ENCODE peak calls at places on chromosomes 7 and 10, in seven cellular contexts. One of them, this sample, is unnamed.
A peak's percentile ranks its signal among the peaks of the same experiment; 100 is the strongest.

GRCh38 chr10:34397324-34397723 is 417.8 kb downstream of the PARD3 start:
- DNase-seq in K562: no peak
- DNase-seq in H1: no peak
- DNase-seq in HCT116: no peak
- DNase-seq in SK-N-SH: no peak
- DNase-seq in GM12878: no peak
- DNase-seq in HepG2: no peak
- DNase-seq in this sample: no peak

GRCh38 chr10:46556515-46557318 is at the start of gene GPRIN2:
- DNase-seq in K562: no peak
- DNase-seq in H1: peak; percentile 67
- DNase-seq in HCT116: no peak
- DNase-seq in SK-N-SH: peak; percentile 82
- DNase-seq in GM12878: no peak
- DNase-seq in HepG2: no peak
- DNase-seq in this sample: no peak

GRCh38 chr7:3641556-3641955 is 340.5 kb downstream of the SDK1 start:
- DNase-seq in K562: no peak
- DNase-seq in H1: no peak
- DNase-seq in HCT116: no peak
- DNase-seq in SK-N-SH: no peak
- DNase-seq in GM12878: no peak
- DNase-seq in HepG2: no peak
- DNase-seq in this sample: no peak

GRCh38 chr7:122046402-122046801 is 97.6 kb downstream of the AASS start:
- DNase-seq in K562: no peak
- DNase-seq in H1: no peak
- DNase-seq in HCT116: no peak
- DNase-seq in SK-N-SH: no peak
- DNase-seq in GM12878: no peak
- DNase-seq in HepG2: no peak
- DNase-seq in this sample: no peak

GRCh38 chr7:116521046-116521664 is 3.7 kb upstream of the CAV1 start:
- DNase-seq in K562: no peak
- DNase-seq in H1: no peak
- DNase-seq in HCT116: no peak
- DNase-seq in SK-N-SH: no peak
- DNase-seq in GM12878: no peak
- DNase-seq in HepG2: no peak
- DNase-seq in this sample: no peak

GRCh38 chr10:63901228-63901627 is 380.0 kb downstream of the REEP3 start:
- DNase-seq in K562: peak; percentile 45
- DNase-seq in H1: no peak
- DNase-seq in HCT116: no peak
- DNase-seq in SK-N-SH: no peak
- DNase-seq in GM12878: no peak
- DNase-seq in HepG2: no peak
- DNase-seq in this sample: no peak

GRCh38 chr7:34165927-34166550 is 260.7 kb downstream of the BMPER start:
- DNase-seq in K562: peak; percentile 3
- DNase-seq in H1: no peak
- DNase-seq in HCT116: peak; percentile 7
- DNase-seq in SK-N-SH: peak; percentile 49
- DNase-seq in GM12878: no peak
- DNase-seq in HepG2: peak; percentile 25
- DNase-seq in this sample: peak; percentile 83

GRCh38 chr7:74312418-74313021 is 23.3 kb downstream of the CLIP2 start:
- DNase-seq in K562: no peak
- DNase-seq in H1: no peak
- DNase-seq in HCT116: peak; percentile 60
- DNase-seq in SK-N-SH: peak; percentile 30
- DNase-seq in GM12878: no peak
- DNase-seq in HepG2: no peak
- DNase-seq in this sample: peak; percentile 84

GRCh38 chr10:117590516-117590915 is 48.0 kb downstream of the EMX2 start:
- DNase-seq in K562: no peak
- DNase-seq in H1: no peak
- DNase-seq in HCT116: no peak
- DNase-seq in SK-N-SH: no peak
- DNase-seq in GM12878: no peak
- DNase-seq in HepG2: no peak
- DNase-seq in this sample: no peak

GRCh38 chr10:132206806-132207535 is 20.2 kb downstream of the DPYSL4 start:
- DNase-seq in K562: no peak
- DNase-seq in H1: no peak
- DNase-seq in HCT116: no peak
- DNase-seq in SK-N-SH: no peak
- DNase-seq in GM12878: no peak
- DNase-seq in HepG2: no peak
- DNase-seq in this sample: no peak

GRCh38 chr10:132140167-132140925 is 46.4 kb upstream of the DPYSL4 start:
- DNase-seq in K562: no peak
- DNase-seq in H1: no peak
- DNase-seq in HCT116: no peak
- DNase-seq in SK-N-SH: no peak
- DNase-seq in GM12878: no peak
- DNase-seq in HepG2: no peak
- DNase-seq in this sample: no peak

GRCh38 chr10:74113546-74113945 is 37.1 kb downstream of the AP3M1 start:
- DNase-seq in K562: no peak
- DNase-seq in H1: no peak
- DNase-seq in HCT116: no peak
- DNase-seq in SK-N-SH: peak; percentile 40
- DNase-seq in GM12878: no peak
- DNase-seq in HepG2: no peak
- DNase-seq in this sample: no peak

GRCh38 chr10:130970341-130971122 is 341.0 kb downstream of the TCERG1L start:
- DNase-seq in K562: no peak
- DNase-seq in H1: no peak
- DNase-seq in HCT116: no peak
- DNase-seq in SK-N-SH: no peak
- DNase-seq in GM12878: no peak
- DNase-seq in HepG2: no peak
- DNase-seq in this sample: no peak

GRCh38 chr10:1354776-1355435 is 298.7 kb downstream of the WDR37 start:
- DNase-seq in K562: no peak
- DNase-seq in H1: no peak
- DNase-seq in HCT116: no peak
- DNase-seq in SK-N-SH: no peak
- DNase-seq in GM12878: no peak
- DNase-seq in HepG2: no peak
- DNase-seq in this sample: no peak

GRCh38 chr10:126497672-126498071 is 109.4 kb upstream of the ADAM12 start:
- DNase-seq in K562: no peak
- DNase-seq in H1: no peak
- DNase-seq in HCT116: no peak
- DNase-seq in SK-N-SH: no peak
- DNase-seq in GM12878: no peak
- DNase-seq in HepG2: no peak
- DNase-seq in this sample: no peak

GRCh38 chr10:5665380-5666323 is 743 bp downstream of the ASB13 start:
- DNase-seq in K562: peak; percentile 33
- DNase-seq in H1: no peak
- DNase-seq in HCT116: no peak
- DNase-seq in SK-N-SH: peak; percentile 76
- DNase-seq in GM12878: no peak
- DNase-seq in HepG2: peak; percentile 28
- DNase-seq in this sample: peak; percentile 44

GRCh38 chr7:15864260-15864991 is 177.9 kb upstream of the MEOX2 start:
- DNase-seq in K562: no peak
- DNase-seq in H1: no peak
- DNase-seq in HCT116: no peak
- DNase-seq in SK-N-SH: no peak
- DNase-seq in GM12878: no peak
- DNase-seq in HepG2: no peak
- DNase-seq in this sample: no peak

GRCh38 chr10:113029055-113029440 is 79.0 kb downstream of the TCF7L2 start:
- DNase-seq in K562: no peak
- DNase-seq in H1: no peak
- DNase-seq in HCT116: no peak
- DNase-seq in SK-N-SH: no peak
- DNase-seq in GM12878: no peak
- DNase-seq in HepG2: no peak
- DNase-seq in this sample: no peak

GRCh38 chr10:121595806-121596667 is 2.2 kb downstream of the FGFR2 start:
- DNase-seq in K562: no peak
- DNase-seq in H1: no peak
- DNase-seq in HCT116: no peak
- DNase-seq in SK-N-SH: no peak
- DNase-seq in GM12878: no peak
- DNase-seq in HepG2: no peak
- DNase-seq in this sample: peak; percentile 30

GRCh38 chr7:6553460-6554044 is 2.3 kb upstream of the GRID2IP start:
- DNase-seq in K562: no peak
- DNase-seq in H1: no peak
- DNase-seq in HCT116: no peak
- DNase-seq in SK-N-SH: peak; percentile 52
- DNase-seq in GM12878: no peak
- DNase-seq in HepG2: no peak
- DNase-seq in this sample: no peak

GRCh38 chr10:14751576-14752330 is 22.9 kb downstream of the FAM107B start:
- DNase-seq in K562: no peak
- DNase-seq in H1: no peak
- DNase-seq in HCT116: no peak
- DNase-seq in SK-N-SH: no peak
- DNase-seq in GM12878: no peak
- DNase-seq in HepG2: no peak
- DNase-seq in this sample: no peak

GRCh38 chr7:64884913-64885370 is 18.1 kb upstream of the ZNF273 start:
- DNase-seq in K562: no peak
- DNase-seq in H1: no peak
- DNase-seq in HCT116: no peak
- DNase-seq in SK-N-SH: peak; percentile 9
- DNase-seq in GM12878: no peak
- DNase-seq in HepG2: no peak
- DNase-seq in this sample: no peak

GRCh38 chr7:30831936-30832335 is 60.7 kb downstream of the MINDY4 start:
- DNase-seq in K562: no peak
- DNase-seq in H1: no peak
- DNase-seq in HCT116: no peak
- DNase-seq in SK-N-SH: no peak
- DNase-seq in GM12878: no peak
- DNase-seq in HepG2: no peak
- DNase-seq in this sample: no peak

GRCh38 chr7:27295236-27295635 is 52.6 kb downstream of the EVX1 start:
- DNase-seq in K562: no peak
- DNase-seq in H1: no peak
- DNase-seq in HCT116: no peak
- DNase-seq in SK-N-SH: no peak
- DNase-seq in GM12878: no peak
- DNase-seq in HepG2: no peak
- DNase-seq in this sample: no peak
- TF ChIP-seq JUND in K562: no peak
- TF ChIP-seq JUND in H1: no peak
- TF ChIP-seq JUND in HCT116: no peak
- TF ChIP-seq JUND in SK-N-SH: no peak
- TF ChIP-seq JUND in GM12878: no peak
- TF ChIP-seq JUND in HepG2: no peak
- TF ChIP-seq JUND in this sample: no peak

GRCh38 chr10:124522903-124523260 is 61.3 kb downstream of the LHPP start:
- DNase-seq in K562: no peak
- DNase-seq in H1: no peak
- DNase-seq in HCT116: no peak
- DNase-seq in SK-N-SH: no peak
- DNase-seq in GM12878: no peak
- DNase-seq in HepG2: peak; percentile 46
- DNase-seq in this sample: no peak

GRCh38 chr10:124523301-124523871 is 61.8 kb downstream of the LHPP start:
- DNase-seq in K562: no peak
- DNase-seq in H1: no peak
- DNase-seq in HCT116: no peak
- DNase-seq in SK-N-SH: no peak
- DNase-seq in GM12878: no peak
- DNase-seq in HepG2: no peak
- DNase-seq in this sample: no peak

GRCh38 chr10:124520553-124521428 is 59.2 kb downstream of the LHPP start:
- DNase-seq in K562: no peak
- DNase-seq in H1: no peak
- DNase-seq in HCT116: no peak
- DNase-seq in SK-N-SH: no peak
- DNase-seq in GM12878: no peak
- DNase-seq in HepG2: no peak
- DNase-seq in this sample: no peak

GRCh38 chr10:124521429-124521871 is 59.8 kb downstream of the LHPP start:
- DNase-seq in K562: no peak
- DNase-seq in H1: no peak
- DNase-seq in HCT116: no peak
- DNase-seq in SK-N-SH: no peak
- DNase-seq in GM12878: no peak
- DNase-seq in HepG2: no peak
- DNase-seq in this sample: no peak

DNA sequence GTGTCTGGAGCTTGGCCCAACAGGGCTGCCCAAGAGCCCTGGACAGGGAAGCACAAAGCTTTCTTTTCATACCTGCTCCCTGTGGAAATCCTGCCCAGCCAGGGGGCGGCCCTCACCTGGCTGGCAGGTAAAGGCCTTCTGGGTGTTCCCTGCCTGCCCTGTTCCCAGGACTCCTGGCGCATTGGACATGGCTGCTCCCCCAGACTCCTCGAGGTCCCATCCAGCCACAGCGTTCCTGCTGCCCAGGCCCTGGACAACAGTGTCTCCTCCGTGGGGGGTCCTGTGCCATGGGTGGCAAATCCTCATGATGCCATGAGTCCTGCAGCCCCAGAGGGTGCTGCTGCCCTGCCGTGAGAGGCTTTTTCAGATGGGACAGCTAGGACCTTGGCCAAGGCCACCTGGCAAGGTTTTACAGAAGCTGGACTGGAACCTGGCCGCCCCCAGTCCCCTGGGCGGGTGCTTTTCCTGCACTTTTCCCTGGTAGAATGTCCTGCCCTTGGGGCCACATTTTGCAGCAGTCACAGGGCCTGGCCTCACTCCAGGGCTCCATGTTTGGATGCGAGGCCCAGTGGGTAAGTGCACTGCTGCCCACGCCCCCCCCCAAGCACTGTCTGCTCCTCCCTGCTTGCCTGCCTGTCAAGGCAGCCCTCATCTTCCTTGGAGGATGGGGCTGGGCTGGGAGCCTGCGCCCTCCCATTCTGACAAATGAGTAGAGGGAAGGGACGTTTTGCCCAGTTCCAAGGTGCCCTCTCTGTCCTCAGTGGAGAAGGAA is 60.7 kb downstream of the LHPP start:
- DNase-seq in K562: no peak
- DNase-seq in H1: no peak
- DNase-seq in HCT116: no peak
- DNase-seq in SK-N-SH: no peak
- DNase-seq in GM12878: no peak
- DNase-seq in HepG2: no peak
- DNase-seq in this sample: no peak
- TF ChIP-seq JUND in K562: no peak
- TF ChIP-seq JUND in H1: no peak
- TF ChIP-seq JUND in HCT116: no peak
- TF ChIP-seq JUND in SK-N-SH: no peak
- TF ChIP-seq JUND in GM12878: no peak
- TF ChIP-seq JUND in HepG2: no peak
- TF ChIP-seq JUND in this sample: no peak

GRCh38 chr10:29667191-29667590 is 32.4 kb upstream of the SVIL start:
- DNase-seq in K562: no peak
- DNase-seq in H1: no peak
- DNase-seq in HCT116: no peak
- DNase-seq in SK-N-SH: no peak
- DNase-seq in GM12878: no peak
- DNase-seq in HepG2: no peak
- DNase-seq in this sample: no peak
- TF ChIP-seq JUND in K562: no peak
- TF ChIP-seq JUND in H1: no peak
- TF ChIP-seq JUND in HCT116: no peak
- TF ChIP-seq JUND in SK-N-SH: no peak
- TF ChIP-seq JUND in GM12878: no peak
- TF ChIP-seq JUND in HepG2: no peak
- TF ChIP-seq JUND in this sample: no peak

GRCh38 chr7:65988084-65988483 is 6.1 kb upstream of the GUSB start:
- DNase-seq in K562: no peak
- DNase-seq in H1: no peak
- DNase-seq in HCT116: no peak
- DNase-seq in SK-N-SH: no peak
- DNase-seq in GM12878: no peak
- DNase-seq in HepG2: no peak
- DNase-seq in this sample: no peak
- TF ChIP-seq JUND in K562: no peak
- TF ChIP-seq JUND in H1: no peak
- TF ChIP-seq JUND in HCT116: no peak
- TF ChIP-seq JUND in SK-N-SH: no peak
- TF ChIP-seq JUND in GM12878: no peak
- TF ChIP-seq JUND in HepG2: no peak
- TF ChIP-seq JUND in this sample: no peak